ENCODE peak calls at places on chromosomes 5 and 9, in five cellular contexts. R is choroid plexus epithelial cell, X is RWPE2, Q is left ventricle myocardium inferior, Z is AG04449. K is an unnamed sample.

GRCh38 chr9:75754090-75754489 is 136.4 kb upstream of the PCSK5 start:
- DNase-seq in R (no peak), X (no peak), Q (peak), Z (no peak), K (no peak)

GRCh38 chr9:109914280-109915027 is 134.5 kb downstream of the PALM2AKAP2 start:
- DNase-seq in R (peak), X (no peak), Q (no peak), Z (peak), K (peak)

GRCh38 chr5:17257705-17258273 is 40.4 kb downstream of the BASP1 start:
- DNase-seq in R (peak), X (no peak), Q (no peak), Z (no peak), K (peak)

GRCh38 chr9:76996700-76997099 is 22.8 kb upstream of the FOXB2 start:
- DNase-seq in R (peak), X (peak), Q (peak), Z (no peak), K (peak)

GRCh38 chr9:135260221-135260620 is 172.8 kb downstream of the OLFM1 start:
- DNase-seq in R (no peak), X (no peak), Q (no peak), Z (no peak), K (no peak)

GRCh38 chr5:146947181-146947941 is 68.8 kb upstream of the PPP2R2B start:
- DNase-seq in R (peak), X (no peak), Q (no peak), Z (no peak), K (no peak)

GRCh38 chr5:139666551-139666950 is 18.4 kb downstream of the CXXC5 start:
- DNase-seq in R (no peak), X (no peak), Q (no peak), Z (no peak), K (no peak)

GRCh38 chr9:121691890-121692289 is 40.5 kb downstream of the DAB2IP start:
- DNase-seq in R (no peak), X (no peak), Q (no peak), Z (no peak), K (no peak)

GRCh38 chr9:90062982-90063381 is 458.2 kb downstream of the GADD45G start:
- DNase-seq in R (no peak), X (no peak), Q (no peak), Z (no peak), K (no peak)

GRCh38 chr5:147095740-147096139 is 139.1 kb upstream of the STK32A start:
- DNase-seq in R (no peak), X (no peak), Q (no peak), Z (no peak), K (no peak)

GRCh38 chr9:81096667-81097066 is 592.7 kb downstream of the TLE1 start:
- DNase-seq in R (no peak), X (no peak), Q (no peak), Z (no peak), K (no peak)

GRCh38 chr5:143314664-143315063 is 88.8 kb downstream of the NR3C1 start:
- DNase-seq in R (peak), X (no peak), Q (no peak), Z (peak), K (no peak)

GRCh38 chr9:104817437-104817836 is 53.5 kb downstream of the NIPSNAP3B start:
- DNase-seq in R (no peak), X (no peak), Q (no peak), Z (no peak), K (no peak)

GRCh38 chr9:116141864-116142561 is 11.6 kb upstream of the PAPPA start:
- DNase-seq in R (no peak), X (no peak), Q (no peak), Z (no peak), K (no peak)

GRCh38 chr5:106121972-106122605 is 1548.6 kb downstream of the EFNA5 start:
- DNase-seq in R (peak), X (no peak), Q (no peak), Z (no peak), K (peak)

GRCh38 chr5:180873628-180874520 is 12.8 kb upstream of the ZFP62 start:
- DNase-seq in R (peak), X (no peak), Q (no peak), Z (no peak), K (peak)

GRCh38 chr5:165309446-165309845 is 1804.0 kb downstream of the MAT2B start:
- DNase-seq in R (no peak), X (no peak), Q (no peak), Z (no peak), K (no peak)

GRCh38 chr9:95230046-95230445 is 87.5 kb downstream of the FANCC start:
- DNase-seq in R (no peak), X (no peak), Q (no peak), Z (no peak), K (no peak)

GRCh38 chr5:140346348-140347221 is at the start of gene HBEGF:
- DNase-seq in R (peak), X (no peak), Q (peak), Z (no peak), K (peak)

GRCh38 chr9:33166263-33167083 is 663 bp downstream of the B4GALT1 start:
- DNase-seq in R (peak), X (no peak), Q (peak), Z (no peak), K (no peak)

GRCh38 chr9:8070779-8071444 is 271.3 kb upstream of the DMAC1 start:
- DNase-seq in R (no peak), X (no peak), Q (no peak), Z (no peak), K (no peak)

GRCh38 chr5:137191179-137191578 is 307.9 kb downstream of the SPOCK1 start:
- DNase-seq in R (no peak), X (no peak), Q (no peak), Z (no peak), K (no peak)

GRCh38 chr9:81827616-81828296 is 100.5 kb upstream of the SPATA31D4 start:
- DNase-seq in R (no peak), X (no peak), Q (no peak), Z (no peak), K (no peak)

GRCh38 chr5:161545701-161546462 is 643 bp downstream of the GABRB2 start:
- DNase-seq in R (no peak), X (no peak), Q (no peak), Z (no peak), K (peak)

GRCh38 chr9:14203366-14204056 is 110.4 kb downstream of the NFIB start:
- DNase-seq in R (no peak), X (no peak), Q (peak), Z (no peak), K (no peak)

GRCh38 chr9:16689352-16689938 is 181.0 kb downstream of the BNC2 start:
- DNase-seq in R (peak), X (no peak), Q (peak), Z (no peak), K (no peak)

DNA sequence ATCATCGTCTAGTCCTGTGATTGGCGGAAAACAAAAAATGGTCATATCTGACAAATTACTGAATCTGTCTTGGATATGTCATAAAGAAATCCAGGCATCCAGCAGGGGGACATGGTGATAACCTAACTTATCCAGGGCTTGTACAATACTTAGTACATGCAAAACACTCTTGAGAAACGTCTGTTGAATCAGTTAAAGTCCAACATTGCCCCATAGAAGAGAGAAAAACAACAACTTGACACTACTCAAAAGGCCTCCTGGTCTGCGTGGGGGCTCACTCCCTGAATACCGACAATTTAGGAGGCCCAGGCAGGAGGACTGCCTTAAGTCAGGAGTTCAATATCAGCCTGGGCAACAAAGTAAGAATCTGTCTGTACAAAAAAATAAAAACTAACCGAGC is 217.5 kb downstream of the DCP2 start:
- DNase-seq in R (no peak), X (no peak), Q (no peak), Z (no peak), K (no peak)
- TF ChIP-seq CTCF in R (peak), X (no peak), Q (no peak), Z (no peak), K (no peak)

GRCh38 chr5:86679949-86680348 is 62.2 kb downstream of the COX7C start:
- DNase-seq in R (no peak), X (no peak), Q (no peak), Z (no peak), K (no peak)
- TF ChIP-seq CTCF in R (no peak), X (no peak), Q (no peak), Z (no peak), K (no peak)

GRCh38 chr5:54443264-54443663 is 12.2 kb upstream of the HSPB3 start:
- DNase-seq in R (peak), X (no peak), Q (no peak), Z (no peak), K (peak)
- TF ChIP-seq CTCF in R (peak), X (peak), Q (peak), Z (peak), K (peak)

DNA sequence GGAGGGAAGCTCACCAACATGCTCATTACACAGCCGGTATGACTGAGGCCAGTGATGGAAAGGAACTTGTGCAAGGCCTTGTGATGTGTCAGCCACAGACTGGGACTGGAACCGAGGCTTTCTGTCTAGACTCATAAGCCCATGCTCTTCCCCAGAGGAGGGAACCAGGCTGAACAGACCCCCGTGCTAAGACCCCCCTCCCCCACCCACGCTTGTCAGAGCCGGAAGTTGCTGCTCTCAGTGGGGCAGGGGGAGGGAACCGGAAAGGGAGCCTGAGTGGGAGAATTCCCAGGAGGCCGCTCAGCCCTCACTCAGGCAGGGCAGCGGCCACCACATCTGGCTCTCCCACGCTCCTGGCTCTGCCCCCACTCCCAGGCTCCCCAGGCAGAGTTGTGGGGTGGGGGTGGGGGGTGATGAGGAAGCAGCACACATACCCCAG is 4.1 kb upstream of the PDGFRB start:
- DNase-seq in R (peak), X (no peak), Q (peak), Z (no peak), K (peak)
- TF ChIP-seq CTCF in R (no peak), X (no peak), Q (no peak), Z (no peak), K (no peak)

K was measured in GM10248.